ENCODE peak calls at places on chromosomes 13 and 19, in nine cellular contexts. E is heart right ventricle; Q is NCI-H1436 treated with DMSO at 0.1 percent for 48 hours; R is stimulated activated effector memory CD8-positive, alpha-beta T cell treated with anti-CD3 and anti-CD28 coated beads, Interleukin-12 subunit alpha, Interleukin-12 subunit beta, amount 100 ng/mL, for 72 hours; A is progenitor cell of endocrine pancreas; W is nucleus accumbens; M is activated CD4-positive, alpha-beta T cell treated with anti-CD3 and anti-CD28 coated beads for 36 hours; L is NCI-H1092; V is mesenteric fat pad. X is an unnamed sample.

GRCh38 chr13:98270819-98271218 is 93.8 kb upstream of the RNF113B start:
- DNase-seq in Q (no peak), R (no peak), L (no peak), M (no peak), A (no peak), W (no peak), E (no peak), V (no peak), X (no peak)

GRCh38 chr19:14505488-14506239 is 9.7 kb upstream of the GIPC1 start:
- DNase-seq in E (no peak), Q (no peak), R (peak), M (peak), W (no peak), A (peak), L (no peak), V (no peak), X (no peak)

GRCh38 chr19:41872775-41873647 is 4.1 kb upstream of the CD79A start:
- DNase-seq in V (peak), W (no peak), M (peak), R (peak), L (no peak), E (peak), A (peak), Q (no peak), X (peak)

GRCh38 chr13:86684402-86684801 is 885.2 kb upstream of the SLITRK6 start:
- DNase-seq in V (no peak), R (no peak), W (no peak), L (peak), M (no peak), Q (peak), E (no peak), A (no peak), X (no peak)

GRCh38 chr13:70297219-70297618 is 189.0 kb upstream of the KLHL1 start:
- DNase-seq in W (no peak), R (no peak), V (peak), A (no peak), E (no peak), Q (no peak), M (no peak), L (no peak), X (no peak)

GRCh38 chr19:45311640-45312039 is 11.0 kb downstream of the CKM start:
- DNase-seq in E (no peak), W (no peak), M (no peak), Q (no peak), L (no peak), V (no peak), R (no peak), A (no peak), X (no peak)

GRCh38 chr19:49497047-49497789 is 984 bp downstream of the RPS11 start:
- DNase-seq in Q (no peak), E (peak), L (no peak), M (peak), R (peak), W (no peak), V (no peak), A (no peak), X (no peak)

GRCh38 chr19:4062576-4063368 is 3.9 kb downstream of the ZBTB7A start:
- DNase-seq in V (no peak), Q (no peak), L (no peak), W (no peak), A (no peak), E (no peak), M (no peak), R (no peak), X (no peak)

GRCh38 chr19:47263169-47263560 is 6.8 kb downstream of the CCDC9 start:
- DNase-seq in Q (no peak), R (no peak), V (no peak), W (no peak), L (no peak), A (no peak), M (no peak), E (no peak), X (no peak)

GRCh38 chr13:24644051-24644450 is 36.2 kb upstream of the ATP12A start:
- DNase-seq in V (no peak), Q (no peak), E (no peak), M (no peak), A (no peak), L (no peak), W (no peak), R (no peak), X (no peak)

GRCh38 chr13:20161275-20161950 is 561 bp upstream of the GJA3 start:
- DNase-seq in R (peak), E (no peak), W (no peak), V (no peak), M (peak), Q (no peak), L (no peak), A (no peak), X (no peak)

GRCh38 chr13:33016414-33017409 is at the start of gene KL:
- DNase-seq in L (no peak), A (peak), E (peak), M (peak), W (no peak), Q (no peak), R (peak), V (no peak), X (no peak)

GRCh38 chr13:46211521-46212351 is at the start of gene LRRC63:
- DNase-seq in L (peak), E (peak), Q (no peak), A (peak), W (peak), R (peak), M (peak), V (peak), X (no peak)

GRCh38 chr13:52892925-52893324 is 44.5 kb upstream of the PCDH8 start:
- DNase-seq in L (no peak), Q (no peak), A (no peak), W (no peak), R (no peak), E (no peak), V (no peak), M (no peak), X (no peak)

GRCh38 chr13:104648291-104648690 is 1582.1 kb upstream of the SLC10A2 start:
- DNase-seq in A (no peak), R (no peak), L (no peak), W (peak), V (no peak), E (no peak), Q (no peak), M (no peak), X (no peak)

GRCh38 chr19:46069841-46070341 is 29.1 kb upstream of the IGFL4 start:
- DNase-seq in M (no peak), L (no peak), Q (no peak), A (no peak), V (no peak), W (no peak), E (no peak), R (no peak), X (no peak)

GRCh38 chr19:52343548-52343947 is 7.5 kb downstream of the ZNF610 start:
- DNase-seq in W (no peak), A (peak), L (peak), Q (no peak), M (peak), R (peak), E (peak), V (no peak), X (peak)

GRCh38 chr19:40717880-40718773 is 1.2 kb downstream of the ITPKC start:
- DNase-seq in L (no peak), A (no peak), Q (no peak), E (no peak), V (no peak), R (no peak), M (no peak), W (no peak), X (no peak)

GRCh38 chr13:93118081-93118615 is 108.5 kb upstream of the GPC6 start:
- DNase-seq in L (no peak), M (no peak), R (no peak), Q (no peak), W (no peak), V (no peak), E (no peak), A (no peak), X (no peak)

GRCh38 chr19:18425515-18426415 is 6.6 kb downstream of the SSBP4 start:
- DNase-seq in M (no peak), A (no peak), V (no peak), L (no peak), R (no peak), E (peak), Q (no peak), W (no peak), X (no peak)

GRCh38 chr19:20964798-20965197 is 41.7 kb downstream of the ZNF85 start:
- DNase-seq in W (no peak), M (peak), E (no peak), R (no peak), L (no peak), A (no peak), V (peak), Q (no peak), X (no peak)

GRCh38 chr19:29622191-29623070 is 16.3 kb downstream of the POP4 start:
- DNase-seq in Q (no peak), A (no peak), W (no peak), M (peak), V (no peak), R (peak), E (no peak), L (no peak), X (no peak)

GRCh38 chr19:7917292-7918061 is 2.7 kb upstream of the SNAPC2 start:
- DNase-seq in W (no peak), L (peak), E (no peak), M (peak), Q (no peak), A (no peak), V (no peak), R (peak), X (no peak)

GRCh38 chr13:83216521-83217245 is 665.6 kb downstream of the SLITRK1 start:
- DNase-seq in V (no peak), M (no peak), Q (no peak), A (no peak), R (no peak), W (no peak), E (no peak), L (no peak), X (no peak)

GRCh38 chr19:4016486-4016885 is 8.9 kb downstream of the PIAS4 start:
- DNase-seq in Q (no peak), W (peak), M (no peak), A (no peak), L (no peak), R (no peak), E (no peak), V (no peak), X (no peak)

GRCh38 chr19:11421607-11422098 is 2.5 kb upstream of the RGL3 start:
- DNase-seq in M (peak), L (no peak), R (peak), V (no peak), W (no peak), A (no peak), Q (no peak), E (peak), X (no peak)

GRCh38 chr13:40509876-40510275 is 156.6 kb downstream of the FOXO1 start:
- DNase-seq in R (no peak), V (no peak), L (no peak), A (no peak), M (no peak), Q (no peak), W (no peak), E (no peak), X (no peak)

GRCh38 chr19:31413353-31413752 is 64.1 kb upstream of the TSHZ3 start:
- DNase-seq in A (no peak), L (no peak), V (no peak), Q (no peak), W (no peak), E (no peak), R (no peak), M (no peak), X (no peak)

GRCh38 chr19:31127132-31127967 is 221.9 kb downstream of the TSHZ3 start:
- DNase-seq in A (no peak), Q (no peak), L (no peak), E (no peak), M (no peak), V (no peak), R (no peak), W (no peak), X (no peak)

GRCh38 chr13:26964278-26965057 is 203.9 kb upstream of the GPR12 start:
- DNase-seq in W (no peak), V (no peak), Q (peak), R (no peak), A (no peak), M (no peak), E (peak), L (peak), X (no peak)

GRCh38 chr19:19955208-19955607 is 54.5 kb downstream of the ZNF93 start:
- DNase-seq in W (no peak), M (no peak), E (no peak), A (no peak), R (no peak), L (no peak), Q (no peak), V (peak), X (no peak)

GRCh38 chr13:49097374-49097773 is 121.7 kb downstream of the FNDC3A start:
- DNase-seq in A (no peak), E (no peak), R (no peak), W (no peak), Q (no peak), L (no peak), V (no peak), M (no peak), X (no peak)

X was measured in NCI-H187 treated with DMSO at 0.1 percent for 48 hours.